ENCODE peak calls at places on chromosome 1, in ten cellular contexts. U, P, H, C, K, D, I, G, O and J are unnamed samples.
A peak's percentile ranks its signal among the peaks of the same experiment; 100 is the strongest.

GRCh38 chr1:21149862-21150432 is 26.8 kb downstream of the EIF4G3 start:
- DNase-seq in U (peak; percentile 99), P (no peak), H (peak; percentile 54), C (no peak), K (peak; percentile 89), D (peak; percentile 92), I (peak; percentile 95), G (peak; percentile 87), O (peak; percentile 93), J (no peak)

GRCh38 chr1:221032616-221033342 is 153.5 kb downstream of the HLX start:
- DNase-seq in U (no peak), P (no peak), H (no peak), C (no peak), K (peak; percentile 27), D (no peak), I (no peak), G (no peak), O (peak; percentile 30), J (no peak)

GRCh38 chr1:59972216-59972924 is 45.8 kb upstream of the CYP2J2 start:
- DNase-seq in U (peak; percentile 27), P (no peak), H (no peak), C (no peak), K (peak; percentile 77), D (no peak), I (no peak), G (peak; percentile 60), O (no peak), J (no peak)

GRCh38 chr1:209723761-209724693 is 19.4 kb downstream of the HSD11B1 start:
- DNase-seq in U (no peak), P (peak; percentile 48), H (no peak), C (no peak), K (peak; percentile 18), D (no peak), I (no peak), G (no peak), O (no peak), J (no peak)

GRCh38 chr1:3285341-3285740 is 169.1 kb upstream of the ARHGEF16 start:
- DNase-seq in U (no peak), P (no peak), H (no peak), C (no peak), K (no peak), D (no peak), I (no peak), G (no peak), O (no peak), J (no peak)

GRCh38 chr1:232422901-232423300 is 207.0 kb downstream of the SIPA1L2 start:
- DNase-seq in U (no peak), P (no peak), H (no peak), C (no peak), K (peak; percentile 58), D (peak; percentile 37), I (no peak), G (no peak), O (peak; percentile 58), J (no peak)

GRCh38 chr1:38082678-38083317 is 36.2 kb upstream of the POU3F1 start:
- DNase-seq in U (no peak), P (peak; percentile 22), H (peak; percentile 26), C (no peak), K (no peak), D (no peak), I (no peak), G (no peak), O (no peak), J (no peak)

GRCh38 chr1:92154934-92155333 is 62.8 kb upstream of the C1orf146 start:
- DNase-seq in U (no peak), P (no peak), H (no peak), C (no peak), K (no peak), D (no peak), I (no peak), G (no peak), O (no peak), J (no peak)

GRCh38 chr1:231861541-231862481 is 235.2 kb downstream of the DISC1 start:
- DNase-seq in U (peak; percentile 80), P (no peak), H (no peak), C (no peak), K (peak; percentile 76), D (peak; percentile 89), I (peak; percentile 56), G (peak; percentile 58), O (peak; percentile 66), J (no peak)

GRCh38 chr1:34907487-34908090 is 21.9 kb downstream of the DLGAP3 start:
- DNase-seq in U (no peak), P (no peak), H (no peak), C (no peak), K (no peak), D (peak; percentile 6), I (no peak), G (no peak), O (no peak), J (no peak)

GRCh38 chr1:61083799-61084385 is 1.5 kb downstream of the NFIA start:
- DNase-seq in U (peak; percentile 13), P (no peak), H (no peak), C (no peak), K (no peak), D (no peak), I (no peak), G (no peak), O (peak; percentile 60), J (no peak)

GRCh38 chr1:59641861-59642260 is 172.9 kb upstream of the HOOK1 start:
- DNase-seq in U (peak; percentile 24), P (no peak), H (no peak), C (no peak), K (no peak), D (no peak), I (no peak), G (no peak), O (no peak), J (no peak)

GRCh38 chr1:61277129-61277801 is 194.9 kb downstream of the NFIA start:
- DNase-seq in U (no peak), P (no peak), H (no peak), C (no peak), K (no peak), D (no peak), I (no peak), G (no peak), O (no peak), J (no peak)

GRCh38 chr1:85623061-85623471 is 42.5 kb downstream of the CCN1 start:
- DNase-seq in U (peak; percentile 98), P (no peak), H (no peak), C (no peak), K (peak; percentile 91), D (peak; percentile 88), I (peak; percentile 90), G (peak; percentile 81), O (peak; percentile 95), J (no peak)

GRCh38 chr1:31765516-31765915 is 1.4 kb upstream of the ADGRB2 start:
- DNase-seq in U (no peak), P (no peak), H (no peak), C (no peak), K (no peak), D (no peak), I (no peak), G (no peak), O (no peak), J (no peak)

GRCh38 chr1:31763671-31764306 is 351 bp downstream of the ADGRB2 start:
- DNase-seq in U (no peak), P (no peak), H (no peak), C (no peak), K (no peak), D (no peak), I (no peak), G (no peak), O (no peak), J (no peak)

GRCh38 chr1:31765041-31765467 is 914 bp upstream of the ADGRB2 start:
- DNase-seq in U (no peak), P (peak; percentile 19), H (no peak), C (no peak), K (peak; percentile 34), D (no peak), I (no peak), G (no peak), O (peak; percentile 36), J (no peak)

GRCh38 chr1:31762726-31763670 is 1.1 kb downstream of the ADGRB2 start:
- DNase-seq in U (peak; percentile 37), P (peak; percentile 46), H (peak; percentile 90), C (no peak), K (no peak), D (no peak), I (no peak), G (peak; percentile 49), O (no peak), J (no peak)

GRCh38 chr1:31764307-31765040 is at the start of gene ADGRB2:
- DNase-seq in U (no peak), P (no peak), H (peak; percentile 76), C (no peak), K (no peak), D (no peak), I (no peak), G (no peak), O (no peak), J (no peak)
- TF ChIP-seq CTCF in U (no peak), P (no peak), H (no peak), C (no peak), K (no peak), D (no peak), I (peak; percentile 15), G (no peak), O (no peak), J (no peak)

GRCh38 chr1:17741052-17741451 is 14.1 kb upstream of the ACTL8 start:
- DNase-seq in U (no peak), P (no peak), H (no peak), C (no peak), K (no peak), D (no peak), I (no peak), G (no peak), O (no peak), J (no peak)
- TF ChIP-seq CTCF in U (no peak), P (no peak), H (no peak), C (peak; percentile 7), K (no peak), D (no peak), I (no peak), G (no peak), O (no peak), J (no peak)

GRCh38 chr1:228217551-228218344 is 9.9 kb downstream of the OBSCN start:
- DNase-seq in U (no peak), P (no peak), H (no peak), C (no peak), K (no peak), D (peak; percentile 57), I (no peak), G (no peak), O (no peak), J (peak; percentile 40)
- TF ChIP-seq CTCF in U (no peak), P (no peak), H (peak; percentile 37), C (no peak), K (no peak), D (peak; percentile 75), I (peak; percentile 51), G (peak; percentile 41), O (no peak), J (no peak)

GRCh38 chr1:75614455-75615379 is 3.8 kb upstream of the SLC44A5 start:
- DNase-seq in U (peak; percentile 58), P (peak; percentile 56), H (peak; percentile 77), C (no peak), K (peak; percentile 16), D (peak; percentile 20), I (no peak), G (no peak), O (peak; percentile 22), J (no peak)
- TF ChIP-seq CTCF in U (peak; percentile 27), P (peak; percentile 49), H (peak; percentile 42), C (peak; percentile 56), K (peak; percentile 37), D (peak; percentile 37), I (peak; percentile 70), G (peak; percentile 14), O (peak; percentile 46), J (no peak)